ENCODE peak calls at places on chromosomes 6 and 20, in eight cellular contexts. One of them, this sample, is unnamed.

GRCh38 chr6:2942916-2943563 is 28.3 kb downstream of the SERPINB6 start:
- DNase-seq in tibial artery: no peak
- DNase-seq in mammary epithelial cell: no peak
- DNase-seq in H7: peak; percentile 2
- DNase-seq in MG63: no peak
- DNase-seq in A673: no peak
- DNase-seq in transverse colon: no peak
- DNase-seq in endothelial cell of umbilical vein: peak; percentile 93
- DNase-seq in this sample: no peak

GRCh38 chr6:13355043-13355945 is 27.0 kb upstream of the TBC1D7 start:
- DNase-seq in endothelial cell of umbilical vein: peak; percentile 69
- DNase-seq in transverse colon: no peak
- DNase-seq in tibial artery: no peak
- DNase-seq in MG63: peak; percentile 91
- DNase-seq in H7: no peak
- DNase-seq in A673: no peak
- DNase-seq in mammary epithelial cell: peak; percentile 92
- DNase-seq in this sample: peak; percentile 95

GRCh38 chr6:5102266-5102970 is 17.3 kb downstream of the PPP1R3G start:
- DNase-seq in endothelial cell of umbilical vein: no peak
- DNase-seq in tibial artery: no peak
- DNase-seq in transverse colon: no peak
- DNase-seq in mammary epithelial cell: no peak
- DNase-seq in MG63: no peak
- DNase-seq in H7: no peak
- DNase-seq in A673: no peak
- DNase-seq in this sample: no peak

GRCh38 chr6:148497256-148497655 is 154.6 kb downstream of the SASH1 start:
- DNase-seq in transverse colon: no peak
- DNase-seq in mammary epithelial cell: peak; percentile 60
- DNase-seq in MG63: peak; percentile 55
- DNase-seq in A673: no peak
- DNase-seq in H7: no peak
- DNase-seq in endothelial cell of umbilical vein: no peak
- DNase-seq in tibial artery: no peak
- DNase-seq in this sample: no peak

GRCh38 chr20:51810155-51811039 is 8.1 kb upstream of the SALL4 start:
- DNase-seq in transverse colon: no peak
- DNase-seq in tibial artery: no peak
- DNase-seq in A673: peak; percentile 35
- DNase-seq in endothelial cell of umbilical vein: no peak
- DNase-seq in H7: no peak
- DNase-seq in MG63: no peak
- DNase-seq in mammary epithelial cell: no peak
- DNase-seq in this sample: no peak

GRCh38 chr6:24910850-24911712 is 24.7 kb downstream of the RIPOR2 start:
- DNase-seq in transverse colon: peak; percentile 31
- DNase-seq in MG63: peak; percentile 55
- DNase-seq in tibial artery: peak; percentile 57
- DNase-seq in endothelial cell of umbilical vein: peak; percentile 23
- DNase-seq in mammary epithelial cell: peak; percentile 12
- DNase-seq in A673: peak; percentile 50
- DNase-seq in H7: peak; percentile 91
- DNase-seq in this sample: no peak

GRCh38 chr6:166464068-166464410 is 81.3 kb upstream of the MPC1 start:
- DNase-seq in mammary epithelial cell: no peak
- DNase-seq in A673: no peak
- DNase-seq in MG63: no peak
- DNase-seq in endothelial cell of umbilical vein: no peak
- DNase-seq in transverse colon: no peak
- DNase-seq in tibial artery: no peak
- DNase-seq in H7: no peak
- DNase-seq in this sample: no peak

GRCh38 chr6:154257074-154257473 is 99.5 kb downstream of the IPCEF1 start:
- DNase-seq in endothelial cell of umbilical vein: no peak
- DNase-seq in mammary epithelial cell: no peak
- DNase-seq in A673: no peak
- DNase-seq in tibial artery: no peak
- DNase-seq in transverse colon: no peak
- DNase-seq in H7: no peak
- DNase-seq in MG63: no peak
- DNase-seq in this sample: no peak

GRCh38 chr6:9192405-9192909 is 757.1 kb upstream of the SLC35B3 start:
- DNase-seq in A673: no peak
- DNase-seq in endothelial cell of umbilical vein: no peak
- DNase-seq in tibial artery: no peak
- DNase-seq in mammary epithelial cell: no peak
- DNase-seq in transverse colon: no peak
- DNase-seq in H7: no peak
- DNase-seq in MG63: no peak
- DNase-seq in this sample: no peak

GRCh38 chr20:18879262-18879661 is 65.7 kb downstream of the SCP2D1 start:
- DNase-seq in H7: no peak
- DNase-seq in MG63: no peak
- DNase-seq in tibial artery: no peak
- DNase-seq in mammary epithelial cell: peak; percentile 88
- DNase-seq in A673: peak; percentile 34
- DNase-seq in endothelial cell of umbilical vein: no peak
- DNase-seq in transverse colon: no peak
- DNase-seq in this sample: no peak

GRCh38 chr20:63073051-63073737 is 66.4 kb upstream of the BHLHE23 start:
- DNase-seq in H7: peak; percentile 63
- DNase-seq in A673: no peak
- DNase-seq in tibial artery: no peak
- DNase-seq in endothelial cell of umbilical vein: no peak
- DNase-seq in MG63: no peak
- DNase-seq in transverse colon: no peak
- DNase-seq in mammary epithelial cell: no peak
- DNase-seq in this sample: no peak
- H3K27me3 ChIP-seq in H7: peaks cover 25% of the 10 kb centered on the region
- H3K27me3 ChIP-seq in A673: peaks cover 76% of the 10 kb centered on the region
- H3K27me3 ChIP-seq in tibial artery: peaks cover 42% of the 10 kb centered on the region
- H3K27me3 ChIP-seq in endothelial cell of umbilical vein: peaks cover 8% of the 10 kb centered on the region
- H3K27me3 ChIP-seq in MG63: peaks cover 12% of the 10 kb centered on the region
- H3K27me3 ChIP-seq in transverse colon: peaks cover 61% of the 10 kb centered on the region
- H3K27me3 ChIP-seq in mammary epithelial cell: peaks cover 9% of the 10 kb centered on the region
- H3K27me3 ChIP-seq in this sample: peaks cover 19% of the 10 kb centered on the region

DNA sequence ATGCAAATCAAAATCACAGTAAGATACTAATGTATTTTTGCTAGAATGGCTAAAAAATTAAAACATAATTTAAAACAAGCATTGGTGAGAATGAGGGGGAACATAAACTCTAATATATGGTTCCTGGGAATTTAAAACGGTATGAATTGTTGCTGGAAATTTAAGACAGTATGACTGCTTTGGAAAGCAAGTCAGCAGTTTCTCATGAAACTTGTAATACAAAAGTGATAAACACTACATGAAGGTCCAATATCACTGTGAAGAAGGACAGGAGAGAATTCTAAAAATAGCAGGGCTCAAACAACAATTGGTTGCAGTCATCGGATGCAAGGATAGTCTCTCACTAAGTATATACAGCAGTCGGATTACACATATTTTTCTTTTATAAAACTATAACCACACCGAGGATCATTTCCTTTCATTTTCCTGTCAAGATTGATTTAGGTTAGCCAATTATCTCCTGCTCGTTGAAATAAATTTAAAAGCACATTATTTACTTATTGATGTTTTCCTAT is 18.5 kb upstream of the PRSS16 start:
- DNase-seq in MG63: no peak
- DNase-seq in mammary epithelial cell: no peak
- DNase-seq in endothelial cell of umbilical vein: no peak
- DNase-seq in A673: no peak
- DNase-seq in tibial artery: no peak
- DNase-seq in transverse colon: no peak
- DNase-seq in H7: no peak
- DNase-seq in this sample: no peak
- H3K4me3 ChIP-seq in MG63: peak overlapping the region; percentile 52
- H3K4me3 ChIP-seq in mammary epithelial cell: no peak overlapping the region
- H3K4me3 ChIP-seq in endothelial cell of umbilical vein: no peak overlapping the region
- H3K4me3 ChIP-seq in A673: peak overlapping the region; percentile 56
- H3K4me3 ChIP-seq in tibial artery: no peak overlapping the region
- H3K4me3 ChIP-seq in transverse colon: no peak overlapping the region
- H3K4me3 ChIP-seq in H7: peak overlapping the region; percentile 33
- H3K4me3 ChIP-seq in this sample: no peak overlapping the region

DNA sequence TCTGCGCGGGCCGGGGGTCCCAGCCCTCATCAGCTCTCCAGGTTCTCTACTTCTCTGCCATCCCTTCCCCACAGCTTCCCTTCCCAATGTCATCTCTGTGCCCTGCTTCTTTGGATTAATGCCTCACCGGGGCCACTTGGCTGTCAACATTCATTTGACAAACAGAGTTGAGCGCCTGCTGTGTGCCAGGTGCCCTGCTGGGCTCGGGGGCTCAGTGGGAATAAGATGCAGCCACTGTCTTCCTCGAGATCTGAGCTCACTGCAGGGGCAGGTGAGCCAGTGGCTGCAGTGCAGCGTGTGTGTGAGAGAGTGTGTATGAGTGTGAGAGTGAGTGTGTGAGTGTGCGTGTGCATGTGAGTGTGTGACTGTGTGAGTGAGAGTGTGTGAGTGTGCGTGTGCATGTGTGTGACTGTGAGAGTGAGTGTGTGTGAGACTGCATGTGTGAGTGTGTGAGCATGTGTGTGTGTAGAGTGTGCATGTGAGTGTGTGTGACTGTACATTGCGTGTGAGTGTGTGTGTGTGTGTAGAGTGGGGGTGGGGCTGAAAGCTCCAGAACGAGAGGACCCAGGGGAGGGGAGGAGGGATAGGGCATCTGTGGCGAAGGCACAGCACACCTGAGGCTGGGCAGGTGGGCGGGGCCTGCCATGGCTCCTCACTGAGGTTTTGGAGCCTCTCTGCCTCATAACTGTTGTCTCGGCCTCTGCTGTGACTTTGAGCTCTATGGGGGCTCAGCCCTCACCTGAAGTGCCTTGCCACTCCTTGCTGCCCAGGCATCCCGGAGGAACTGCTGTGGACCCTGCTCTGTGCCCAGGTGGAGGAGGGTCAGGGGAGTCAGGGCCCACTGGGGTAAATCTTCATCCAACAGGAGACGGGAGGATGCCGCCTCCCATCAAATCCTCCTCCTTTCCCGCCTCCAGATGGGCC is 36.5 kb upstream of the PHACTR3 start:
- DNase-seq in H7: peak; percentile 48
- DNase-seq in A673: no peak
- DNase-seq in mammary epithelial cell: no peak
- DNase-seq in tibial artery: no peak
- DNase-seq in endothelial cell of umbilical vein: no peak
- DNase-seq in MG63: no peak
- DNase-seq in transverse colon: no peak
- DNase-seq in this sample: no peak
- H3K27me3 ChIP-seq in H7: peaks cover 5% of the 10 kb centered on the region
- H3K27me3 ChIP-seq in A673: peaks cover 45% of the 10 kb centered on the region
- H3K27me3 ChIP-seq in mammary epithelial cell: no peaks in the 10 kb centered on the region
- H3K27me3 ChIP-seq in tibial artery: peaks cover 53% of the 10 kb centered on the region
- H3K27me3 ChIP-seq in endothelial cell of umbilical vein: no peaks in the 10 kb centered on the region
- H3K27me3 ChIP-seq in MG63: peaks cover 5% of the 10 kb centered on the region
- H3K27me3 ChIP-seq in transverse colon: peaks cover 7% of the 10 kb centered on the region
- H3K27me3 ChIP-seq in this sample: no peaks in the 10 kb centered on the region

DNA sequence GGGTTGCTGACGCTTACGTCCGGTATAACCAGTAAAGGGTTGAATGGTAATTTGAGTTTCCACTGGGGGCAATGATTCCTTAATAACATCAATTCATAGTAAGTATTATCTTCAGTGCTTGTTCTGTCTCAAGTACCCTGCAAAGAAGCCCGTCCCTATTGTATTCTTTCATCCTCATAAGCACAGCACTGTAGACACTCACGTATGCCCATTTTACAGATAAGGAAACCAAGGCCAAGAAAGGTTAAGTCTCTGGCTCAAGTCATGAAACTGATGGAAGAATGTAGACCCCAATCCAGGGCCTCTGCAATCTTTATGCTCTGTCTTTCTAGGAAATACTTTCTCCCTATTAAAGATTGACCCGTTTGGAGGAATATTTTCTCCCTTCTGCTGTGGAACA is 251.2 kb downstream of the ZNF217 start:
- DNase-seq in H7: no peak
- DNase-seq in A673: no peak
- DNase-seq in MG63: no peak
- DNase-seq in mammary epithelial cell: no peak
- DNase-seq in tibial artery: no peak
- DNase-seq in endothelial cell of umbilical vein: no peak
- DNase-seq in transverse colon: no peak
- DNase-seq in this sample: no peak
- H3K4me3 ChIP-seq in H7: no peak overlapping the region
- H3K4me3 ChIP-seq in A673: no peak overlapping the region
- H3K4me3 ChIP-seq in MG63: no peak overlapping the region
- H3K4me3 ChIP-seq in mammary epithelial cell: no peak overlapping the region
- H3K4me3 ChIP-seq in tibial artery: no peak overlapping the region
- H3K4me3 ChIP-seq in endothelial cell of umbilical vein: no peak overlapping the region
- H3K4me3 ChIP-seq in transverse colon: no peak overlapping the region
- H3K4me3 ChIP-seq in this sample: no peak overlapping the region

GRCh38 chr20:62891111-62891510 is 29.5 kb upstream of the TCFL5 start:
- DNase-seq in H7: no peak
- DNase-seq in mammary epithelial cell: no peak
- DNase-seq in transverse colon: no peak
- DNase-seq in MG63: no peak
- DNase-seq in tibial artery: no peak
- DNase-seq in A673: no peak
- DNase-seq in endothelial cell of umbilical vein: no peak
- DNase-seq in this sample: no peak

GRCh38 chr20:62895539-62895938 is 30.8 kb downstream of the DIDO1 start:
- DNase-seq in MG63: no peak
- DNase-seq in A673: no peak
- DNase-seq in H7: peak; percentile 37
- DNase-seq in transverse colon: no peak
- DNase-seq in endothelial cell of umbilical vein: no peak
- DNase-seq in mammary epithelial cell: no peak
- DNase-seq in tibial artery: no peak
- DNase-seq in this sample: no peak

GRCh38 chr20:62894261-62894660 is 32.0 kb downstream of the DIDO1 start:
- DNase-seq in mammary epithelial cell: no peak
- DNase-seq in MG63: no peak
- DNase-seq in tibial artery: no peak
- DNase-seq in transverse colon: no peak
- DNase-seq in H7: no peak
- DNase-seq in A673: no peak
- DNase-seq in endothelial cell of umbilical vein: no peak
- DNase-seq in this sample: no peak

GRCh38 chr20:62892348-62893304 is 31.0 kb upstream of the TCFL5 start:
- DNase-seq in MG63: no peak
- DNase-seq in transverse colon: no peak
- DNase-seq in A673: no peak
- DNase-seq in H7: no peak
- DNase-seq in mammary epithelial cell: no peak
- DNase-seq in endothelial cell of umbilical vein: no peak
- DNase-seq in tibial artery: no peak
- DNase-seq in this sample: no peak

DNA sequence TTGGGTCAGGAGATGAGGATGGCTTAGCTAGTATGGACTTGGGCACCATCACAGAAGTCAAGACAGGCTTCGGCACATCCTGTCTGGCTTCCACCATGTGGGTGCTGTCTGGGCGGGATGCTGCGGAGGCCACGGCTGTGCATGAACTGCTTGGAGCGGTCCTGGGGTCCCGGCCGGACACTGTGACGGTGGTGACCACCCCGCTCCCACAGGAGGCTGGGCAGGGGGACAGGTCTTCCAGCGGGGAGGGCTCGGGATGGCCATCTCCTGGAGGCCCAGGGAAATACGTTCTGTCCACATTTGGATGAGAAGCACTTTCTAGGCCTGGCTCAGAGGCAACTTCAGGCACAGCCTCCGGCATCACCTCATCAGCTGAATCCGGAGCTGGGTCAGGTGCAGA is 32.1 kb upstream of the TCFL5 start:
- DNase-seq in transverse colon: no peak
- DNase-seq in MG63: no peak
- DNase-seq in mammary epithelial cell: no peak
- DNase-seq in tibial artery: no peak
- DNase-seq in A673: no peak
- DNase-seq in H7: peak; percentile 81
- DNase-seq in endothelial cell of umbilical vein: no peak
- DNase-seq in this sample: no peak
- H3K27me3 ChIP-seq in transverse colon: no peaks in the 10 kb centered on the region
- H3K27me3 ChIP-seq in MG63: no peaks in the 10 kb centered on the region
- H3K27me3 ChIP-seq in mammary epithelial cell: no peaks in the 10 kb centered on the region
- H3K27me3 ChIP-seq in tibial artery: no peaks in the 10 kb centered on the region
- H3K27me3 ChIP-seq in A673: no peaks in the 10 kb centered on the region
- H3K27me3 ChIP-seq in H7: no peaks in the 10 kb centered on the region
- H3K27me3 ChIP-seq in endothelial cell of umbilical vein: no peaks in the 10 kb centered on the region
- H3K27me3 ChIP-seq in this sample: no peaks in the 10 kb centered on the region

This sample was measured in AG04450.